ENCODE peak calls at places on chromosome 2, in seven cellular contexts. G is cardiac fibroblast; I is amygdala; N is ELR; B is stimulated activated naive CD4-positive, alpha-beta T cell; V is stimulated activated CD4-positive, alpha-beta T cell treated with anti-CD3 and anti-CD28 coated beads, Interleukin-1b, Interleukin-23, amount 100 ng/mL, for 48 hours; Q is endothelial cell. U is an unnamed sample.

GRCh38 chr2:30664761-30665358 is 142.4 kb downstream of the CAPN13 start:
- DNase-seq in G (peak), I (no peak), N (peak), B (no peak), V (peak), Q (no peak), U (no peak)

GRCh38 chr2:86392873-86393272 is 48.3 kb upstream of the KDM3A start:
- DNase-seq in G (no peak), I (no peak), N (no peak), B (no peak), V (no peak), Q (no peak), U (no peak)

GRCh38 chr2:217996345-217996744 is 6.5 kb downstream of the TNS1 start:
- DNase-seq in G (peak), I (no peak), N (peak), B (no peak), V (no peak), Q (no peak), U (no peak)

GRCh38 chr2:705971-706511 is 28.8 kb upstream of the TMEM18 start:
- DNase-seq in G (no peak), I (no peak), N (no peak), B (no peak), V (peak), Q (no peak), U (no peak)

GRCh38 chr2:143514413-143514812 is 385.2 kb downstream of the ARHGAP15 start:
- DNase-seq in G (no peak), I (no peak), N (peak), B (no peak), V (no peak), Q (no peak), U (no peak)

GRCh38 chr2:61125123-61125710 is 36.8 kb upstream of the C2orf74 start:
- DNase-seq in G (no peak), I (no peak), N (no peak), B (no peak), V (no peak), Q (no peak), U (no peak)

GRCh38 chr2:10525573-10526265 is 77.6 kb upstream of the ODC1 start:
- DNase-seq in G (no peak), I (no peak), N (no peak), B (no peak), V (no peak), Q (no peak), U (no peak)

GRCh38 chr2:96085541-96086355 is 30.6 kb downstream of the ADRA2B start:
- DNase-seq in G (no peak), I (no peak), N (peak), B (no peak), V (no peak), Q (no peak), U (no peak)

GRCh38 chr2:124039032-124039431 is 13.9 kb downstream of the CNTNAP5 start:
- DNase-seq in G (no peak), I (no peak), N (no peak), B (no peak), V (no peak), Q (no peak), U (no peak)

GRCh38 chr2:2840681-2841300 is 509.7 kb upstream of the MYT1L start:
- DNase-seq in G (no peak), I (peak), N (no peak), B (no peak), V (no peak), Q (no peak), U (no peak)

U was measured in frontal cortex.